ENCODE peak calls at places on chromosomes 4 and X, in four cellular contexts. C is glutamatergic neuron, U is fibroblast of lung, W is GM12892. V is an unnamed sample.

GRCh38 chr4:69831270-69831627 is 28.7 kb downstream of the SULT1E1 start:
- DNase-seq in U (no peak), C (no peak), W (no peak), V (no peak)

GRCh38 chr4:1685604-1686150 is 1.6 kb upstream of the FAM53A start:
- DNase-seq in C (no peak), W (no peak), U (no peak), V (no peak)

GRCh38 chr4:78155616-78156105 is 98.5 kb downstream of the FRAS1 start:
- DNase-seq in U (peak), W (no peak), C (no peak), V (peak)

GRCh38 chrX:65696613-65697012 is 29.2 kb downstream of the MSN start:
- DNase-seq in W (no peak), U (no peak), C (no peak), V (no peak)

GRCh38 chrX:150094375-150094774 is 156.1 kb upstream of the EOLA2 start:
- DNase-seq in U (no peak), C (no peak), W (no peak), V (no peak)

GRCh38 chr4:113636438-113636818 is 125.1 kb downstream of the CAMK2D start:
- DNase-seq in C (no peak), W (no peak), U (no peak), V (no peak)

GRCh38 chr4:87150498-87151261 is 69.7 kb downstream of the KLHL8 start:
- DNase-seq in W (peak), C (no peak), U (peak), V (peak)

GRCh38 chr4:153209410-153209809 is 5.2 kb downstream of the TRIM2 start:
- DNase-seq in C (no peak), W (no peak), U (no peak), V (no peak)

GRCh38 chr4:7510066-7510465 is 75.3 kb upstream of the PSAPL1 start:
- DNase-seq in C (no peak), W (no peak), U (no peak), V (no peak)

GRCh38 chr4:11592276-11592675 is 163.6 kb upstream of the HS3ST1 start:
- DNase-seq in W (no peak), C (no peak), U (no peak), V (no peak)

GRCh38 chrX:151703487-151703886 is 8.2 kb downstream of the PRRG3 start:
- DNase-seq in U (no peak), W (no peak), C (no peak), V (no peak)

GRCh38 chrX:34493086-34493485 is 164.0 kb downstream of the TMEM47 start:
- DNase-seq in C (no peak), W (no peak), U (no peak), V (no peak)

GRCh38 chrX:68936186-68936585 is 107.4 kb downstream of the EFNB1 start:
- DNase-seq in U (no peak), C (no peak), W (no peak), V (no peak)

GRCh38 chrX:130676861-130677260 is 226.1 kb downstream of the ENOX2 start:
- DNase-seq in W (no peak), C (no peak), U (no peak), V (no peak)

GRCh38 chr4:75306496-75306895 is 207.7 kb downstream of the RCHY1 start:
- DNase-seq in W (no peak), C (no peak), U (no peak), V (no peak)

GRCh38 chrX:150507251-150507856 is 61.1 kb upstream of the MTM1 start:
- DNase-seq in U (no peak), W (no peak), C (no peak), V (no peak)

GRCh38 chr4:38664704-38665401 is 854 bp downstream of the KLF3 start:
- DNase-seq in C (peak), W (no peak), U (peak), V (no peak)

GRCh38 chr4:174873931-174874330 is 44.2 kb upstream of the ADAM29 start:
- DNase-seq in W (no peak), U (no peak), C (no peak), V (peak)

GRCh38 chr4:85209161-85209560 is 242.7 kb upstream of the WDFY3 start:
- DNase-seq in W (no peak), C (no peak), U (peak), V (no peak)

GRCh38 chr4:57182132-57182874 is 72.1 kb upstream of the IGFBP7 start:
- DNase-seq in W (no peak), C (no peak), U (no peak), V (no peak)

V was measured in fibroblast of the conjunctiva.